ENCODE peak calls at places on chromosomes 2 and 18, in six cellular contexts. B is HepG2, C is endothelial cell of umbilical vein, F is A549, G is NB4, T is K562. L is an unnamed sample.

GRCh38 chr2:147696426-147696825 is 148.4 kb upstream of the ACVR2A start:
- DNase-seq in B (no peak), C (no peak), F (no peak), G (no peak), T (no peak), L (no peak)

GRCh38 chr18:70037453-70038061 is 89.9 kb upstream of the CD226 start:
- DNase-seq in B (no peak), C (no peak), F (no peak), G (no peak), T (peak; percentile 14), L (no peak)

GRCh38 chr2:67400560-67401464 is 3.7 kb downstream of the ETAA1 start:
- DNase-seq in B (peak; percentile 21), C (peak; percentile 60), F (no peak), G (no peak), T (no peak), L (no peak)

GRCh38 chr2:49798570-49798969 is 644.3 kb upstream of the FSHR start:
- DNase-seq in B (no peak), C (no peak), F (no peak), G (no peak), T (no peak), L (no peak)

GRCh38 chr18:73564073-73564472 is 583.6 kb downstream of the FBXO15 start:
- DNase-seq in B (no peak), C (no peak), F (no peak), G (peak; percentile 1), T (no peak), L (no peak)

GRCh38 chr2:177806025-177806424 is 266.6 kb downstream of the PDE11A start:
- DNase-seq in B (no peak), C (no peak), F (no peak), G (no peak), T (no peak), L (no peak)

GRCh38 chr18:55588001-55588875 is at the start of gene TCF4:
- DNase-seq in B (no peak), C (peak; percentile 66), F (peak; percentile 12), G (peak; percentile 45), T (peak; percentile 63), L (no peak)

GRCh38 chr18:63224574-63224973 is 95.0 kb downstream of the BCL2 start:
- DNase-seq in B (no peak), C (no peak), F (no peak), G (no peak), T (no peak), L (no peak)

GRCh38 chr2:119218478-119219064 is 5.1 kb upstream of the STEAP3 start:
- DNase-seq in B (peak; percentile 69), C (peak; percentile 16), F (no peak), G (peak; percentile 55), T (peak; percentile 76), L (no peak)

GRCh38 chr2:32250290-32250689 is 14.4 kb downstream of the NLRC4 start:
- DNase-seq in B (peak; percentile 32), C (no peak), F (no peak), G (no peak), T (no peak), L (no peak)

GRCh38 chr2:32248299-32248698 is 16.4 kb downstream of the NLRC4 start:
- DNase-seq in B (no peak), C (no peak), F (no peak), G (no peak), T (no peak), L (no peak)

GRCh38 chr2:32249731-32250236 is 14.9 kb downstream of the NLRC4 start:
- DNase-seq in B (no peak), C (no peak), F (no peak), G (no peak), T (no peak), L (no peak)

DNA sequence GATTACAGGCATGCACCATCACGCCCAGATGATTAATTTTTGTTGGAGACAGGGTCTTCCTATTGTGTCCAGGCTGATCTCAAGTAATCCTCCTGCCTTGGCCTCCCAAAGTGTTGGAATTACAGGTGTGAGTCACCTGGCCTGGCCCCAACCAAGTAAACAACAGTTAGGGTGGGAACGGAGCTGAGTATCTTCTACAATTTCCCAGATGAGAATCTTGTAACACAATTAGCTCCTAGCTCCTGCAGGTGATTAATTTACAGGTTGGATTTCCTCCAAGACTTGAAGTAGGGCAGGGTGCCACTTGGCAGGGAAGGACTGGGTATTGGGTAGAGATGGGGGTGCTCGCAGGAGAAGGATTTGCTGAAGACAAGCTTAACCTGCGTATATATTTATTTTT is 17.8 kb downstream of the NLRC4 start:
- DNase-seq in B (no peak), C (no peak), F (no peak), G (no peak), T (no peak), L (no peak)
- TF ChIP-seq MYC in B (no peak), C (no peak), F (no peak), G (no peak), T (no peak), L (no peak)

GRCh38 chr2:129240061-129240460 is 739.4 kb upstream of the RAB6C start:
- DNase-seq in B (no peak), C (no peak), F (no peak), G (no peak), T (no peak), L (no peak)

GRCh38 chr2:129242201-129242710 is 737.2 kb upstream of the RAB6C start:
- DNase-seq in B (no peak), C (no peak), F (no peak), G (no peak), T (no peak), L (no peak)

GRCh38 chr2:129236601-129237000 is 742.9 kb upstream of the RAB6C start:
- DNase-seq in B (no peak), C (no peak), F (no peak), G (no peak), T (no peak), L (no peak)

GRCh38 chr2:129239143-129239542 is 740.3 kb upstream of the RAB6C start:
- DNase-seq in B (no peak), C (no peak), F (no peak), G (no peak), T (no peak), L (no peak)

DNA sequence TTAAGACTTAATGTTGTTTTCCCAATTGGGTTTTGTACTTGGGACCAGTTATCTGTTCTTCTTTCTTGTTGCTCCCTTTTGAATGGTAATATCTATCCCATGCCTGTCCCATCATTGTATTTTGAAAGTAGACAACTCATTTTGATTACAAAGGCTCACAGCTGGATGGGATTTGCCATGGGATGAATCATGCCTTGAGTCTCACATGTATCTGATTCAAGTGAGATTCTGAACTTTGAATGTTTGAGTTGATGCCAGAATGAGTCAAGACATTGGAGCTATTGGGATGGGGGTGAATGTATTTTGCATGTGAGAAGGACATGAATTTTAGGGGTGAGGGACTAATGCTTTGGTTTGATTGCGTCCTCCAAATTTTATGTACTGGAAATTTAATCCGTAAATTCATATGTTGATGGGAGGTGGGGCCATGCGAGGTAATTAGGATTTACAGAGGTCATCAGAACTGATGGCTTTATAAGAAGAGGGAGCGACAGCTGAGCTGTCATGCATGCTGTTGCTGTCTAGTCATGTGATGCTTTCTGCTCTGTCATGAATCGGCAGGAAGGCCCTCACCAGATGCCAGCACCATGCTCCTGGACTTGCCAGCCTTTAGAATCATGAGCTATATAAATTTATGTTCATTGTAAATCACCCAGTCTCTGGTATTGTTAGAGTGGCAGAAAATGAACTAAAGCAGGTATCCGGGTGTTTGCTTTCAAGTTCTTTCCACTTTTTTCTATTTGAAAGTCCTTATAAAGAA is 741.3 kb upstream of the RAB6C start:
- DNase-seq in B (no peak), C (no peak), F (no peak), G (no peak), T (no peak), L (no peak)
- TF ChIP-seq MYC in B (no peak), C (no peak), F (no peak), G (no peak), T (no peak), L (no peak)

GRCh38 chr18:2410688-2411087 is 160.6 kb downstream of the METTL4 start:
- DNase-seq in B (no peak), C (no peak), F (no peak), G (no peak), T (no peak), L (no peak)

GRCh38 chr18:2402084-2402483 is 169.2 kb downstream of the METTL4 start:
- DNase-seq in B (no peak), C (no peak), F (no peak), G (no peak), T (no peak), L (no peak)

GRCh38 chr18:2409906-2410305 is 161.4 kb downstream of the METTL4 start:
- DNase-seq in B (no peak), C (no peak), F (no peak), G (no peak), T (no peak), L (no peak)

GRCh38 chr18:2411381-2411977 is 159.8 kb downstream of the METTL4 start:
- DNase-seq in B (no peak), C (peak; percentile 54), F (no peak), G (no peak), T (no peak), L (no peak)

DNA sequence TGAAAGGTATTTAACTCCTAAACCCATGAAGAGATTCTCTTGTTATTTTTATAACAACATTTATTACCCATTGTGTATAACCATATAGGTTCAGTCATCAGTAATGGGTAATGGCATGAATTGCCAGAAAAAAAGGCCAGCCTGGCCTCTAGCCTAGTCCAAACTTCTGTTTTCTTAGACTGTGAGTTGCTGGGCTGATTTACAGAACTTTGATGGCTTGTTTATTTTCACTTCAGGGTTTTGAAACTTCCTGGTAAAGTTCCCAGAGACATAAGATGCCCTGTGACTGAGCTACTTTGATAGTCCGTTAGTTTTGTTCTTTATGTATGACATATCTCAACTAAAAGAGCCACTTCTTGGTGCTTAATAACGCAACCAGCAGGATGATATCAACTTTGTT is 164.8 kb downstream of the METTL4 start:
- DNase-seq in B (no peak), C (no peak), F (no peak), G (no peak), T (no peak), L (no peak)
- TF ChIP-seq MYC in B (no peak), C (no peak), F (no peak), G (no peak), T (no peak), L (no peak)

GRCh38 chr18:45628979-45629958 is 14.0 kb downstream of the SLC14A2 start:
- DNase-seq in B (no peak), C (no peak), F (no peak), G (peak; percentile 50), T (no peak), L (no peak)
- TF ChIP-seq MYC in B (no peak), C (no peak), F (no peak), G (no peak), T (no peak), L (no peak)

GRCh38 chr2:235024951-235025773 is 73.3 kb downstream of the SH3BP4 start:
- DNase-seq in B (no peak), C (peak; percentile 54), F (no peak), G (no peak), T (no peak), L (no peak)
- TF ChIP-seq MYC in B (no peak), C (no peak), F (no peak), G (no peak), T (no peak), L (no peak)

L was measured in GM12878.